ENCODE peak calls at places on chromosomes 1 and 21, in nine cellular contexts. N is fibroblast of pulmonary artery, F is cardiac fibroblast, I is psoas muscle, V is body of pancreas, E is neural crest cell, R is HFF-Myc, S is lower leg skin, A is OCI-LY7. C is an unnamed sample.

GRCh38 chr1:235513495-235514366 is 9.5 kb upstream of the B3GALNT2 start:
- DNase-seq in N (peak; percentile 88), F (peak; percentile 85), I (no peak), V (peak; percentile 66), E (peak; percentile 68), R (peak; percentile 67), S (peak; percentile 39), A (peak; percentile 65), C (no peak)

GRCh38 chr1:119006406-119007279 is 18.5 kb upstream of the TBX15 start:
- DNase-seq in N (no peak), F (no peak), I (no peak), V (no peak), E (no peak), R (no peak), S (no peak), A (no peak), C (no peak)

GRCh38 chr1:14539953-14540563 is 58.4 kb upstream of the KAZN start:
- DNase-seq in N (no peak), F (no peak), I (no peak), V (no peak), E (no peak), R (no peak), S (no peak), A (peak; percentile 68), C (no peak)

GRCh38 chr1:197838836-197839235 is 63.6 kb upstream of the DENND1B start:
- DNase-seq in N (peak; percentile 86), F (peak; percentile 71), I (no peak), V (no peak), E (no peak), R (peak; percentile 50), S (no peak), A (no peak), C (no peak)

GRCh38 chr1:226485192-226485591 is 63.4 kb upstream of the STUM start:
- DNase-seq in N (no peak), F (no peak), I (no peak), V (no peak), E (no peak), R (no peak), S (no peak), A (no peak), C (no peak)

GRCh38 chr1:57986432-57986831 is 560.1 kb downstream of the OMA1 start:
- DNase-seq in N (no peak), F (no peak), I (no peak), V (no peak), E (no peak), R (no peak), S (no peak), A (peak; percentile 1), C (no peak)

GRCh38 chr1:186781731-186782130 is 47.0 kb upstream of the PLA2G4A start:
- DNase-seq in N (peak; percentile 44), F (peak; percentile 49), I (no peak), V (no peak), E (no peak), R (no peak), S (no peak), A (no peak), C (no peak)

GRCh38 chr1:231161711-231162299 is at the start of gene TRIM67:
- DNase-seq in N (no peak), F (peak; percentile 7), I (no peak), V (peak; percentile 28), E (peak; percentile 51), R (no peak), S (no peak), A (no peak), C (no peak)

GRCh38 chr21:44349416-44349846 is 4.0 kb upstream of the TRPM2 start:
- DNase-seq in N (no peak), F (no peak), I (no peak), V (no peak), E (no peak), R (no peak), S (no peak), A (no peak), C (no peak)

GRCh38 chr1:175155473-175155856 is 37.1 kb downstream of the KIAA0040 start:
- DNase-seq in N (no peak), F (no peak), I (no peak), V (no peak), E (no peak), R (no peak), S (no peak), A (peak; percentile 72), C (no peak)

GRCh38 chr1:181659348-181659957 is 176.1 kb downstream of the CACNA1E start:
- DNase-seq in N (no peak), F (no peak), I (no peak), V (no peak), E (no peak), R (no peak), S (no peak), A (no peak), C (no peak)

GRCh38 chr21:46253610-46254124 is 25.1 kb upstream of the LSS start:
- DNase-seq in N (peak; percentile 40), F (peak; percentile 21), I (no peak), V (no peak), E (no peak), R (no peak), S (no peak), A (peak; percentile 53), C (no peak)

GRCh38 chr1:33713058-33713877 is 150.6 kb upstream of the HMGB4 start:
- DNase-seq in N (no peak), F (no peak), I (no peak), V (no peak), E (no peak), R (no peak), S (no peak), A (no peak), C (peak; percentile 72)

GRCh38 chr1:207885129-207886032 is 25.5 kb downstream of the CD34 start:
- DNase-seq in N (peak; percentile 95), F (peak; percentile 94), I (peak; percentile 90), V (peak; percentile 88), E (peak; percentile 74), R (peak; percentile 84), S (peak; percentile 81), A (peak; percentile 76), C (peak; percentile 89)

GRCh38 chr1:37697090-37697489 is 4.8 kb downstream of the CDCA8 start:
- DNase-seq in N (no peak), F (no peak), I (no peak), V (no peak), E (no peak), R (no peak), S (no peak), A (no peak), C (no peak)

DNA sequence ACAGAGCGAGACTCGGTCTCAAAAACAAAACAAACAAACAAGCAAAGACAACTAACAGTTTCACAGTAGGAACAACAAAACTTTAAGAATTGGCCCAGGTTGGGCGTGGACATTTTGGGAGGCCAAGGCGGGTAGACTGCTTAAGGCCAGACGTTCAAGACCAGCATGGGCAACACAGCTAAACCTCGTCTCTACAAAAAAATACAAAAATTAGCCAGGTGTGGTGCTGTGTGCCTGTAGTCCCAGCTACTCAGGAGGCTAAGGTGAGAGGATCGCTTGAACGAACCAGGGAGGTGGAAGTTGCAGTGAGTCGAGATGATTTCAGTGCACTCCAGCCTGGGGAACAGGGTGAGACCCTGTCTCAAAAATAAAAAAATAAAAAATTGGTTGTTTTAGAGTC is 13.5 kb downstream of the GTF2B start:
- DNase-seq in N (no peak), F (no peak), I (no peak), V (no peak), E (no peak), R (no peak), S (no peak), A (no peak), C (no peak)
- TF ChIP-seq CTCF in N (no peak), F (no peak), I (no peak), V (no peak), E (no peak), R (no peak), S (no peak), A (no peak), C (no peak)

DNA sequence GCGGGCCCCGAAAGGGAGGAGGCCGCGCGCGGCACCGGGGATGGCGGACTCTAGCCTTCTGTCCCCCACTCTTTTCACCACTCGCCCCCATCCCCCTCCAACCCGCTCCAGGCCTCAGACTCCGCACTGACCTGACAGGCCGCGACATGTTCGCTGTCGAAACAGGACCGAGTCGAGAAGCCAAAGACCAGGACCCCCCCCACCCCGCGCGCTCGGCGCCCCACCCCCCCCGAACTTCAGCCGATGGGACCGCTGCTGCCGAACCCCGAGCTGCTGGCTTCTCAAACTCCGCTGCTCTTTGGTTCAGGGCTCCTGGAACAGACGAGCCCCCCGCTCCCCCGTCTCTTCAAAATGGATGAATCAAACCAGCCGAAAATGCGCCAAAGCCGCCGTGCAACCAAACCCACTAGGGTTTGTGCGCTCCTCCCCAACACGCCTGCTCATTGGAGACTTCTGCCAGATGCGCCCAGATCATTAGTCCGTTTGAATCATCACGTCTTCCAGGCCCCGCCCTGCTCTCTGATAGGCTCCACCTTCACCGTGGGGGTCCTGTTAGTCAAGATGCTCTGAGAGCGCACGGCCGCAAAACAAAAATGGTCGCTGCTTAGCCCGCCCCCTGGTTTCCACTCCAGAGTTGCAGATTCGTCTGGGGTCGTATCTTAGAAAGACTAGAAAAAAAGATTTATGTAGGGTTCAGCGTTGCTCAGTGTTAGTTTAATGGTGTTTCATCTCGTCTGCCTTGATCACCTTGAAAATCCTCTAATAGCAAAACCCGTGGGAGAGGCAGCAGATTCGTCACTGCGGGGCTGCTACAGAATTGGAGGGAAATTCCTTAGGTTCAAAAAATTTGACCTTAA is at the start of gene NUCKS1:
- DNase-seq in N (peak; percentile 100), F (peak; percentile 100), I (peak; percentile 99), V (peak; percentile 100), E (peak; percentile 94), R (peak; percentile 97), S (peak; percentile 100), A (peak; percentile 100), C (peak; percentile 98)
- TF ChIP-seq CTCF in N (no peak), F (peak; percentile 15), I (peak; percentile 23), V (no peak), E (no peak), R (peak; percentile 15), S (no peak), A (no peak), C (peak; percentile 39)

GRCh38 chr1:223358826-223359225 is 5.2 kb downstream of the SUSD4 start:
- DNase-seq in N (no peak), F (no peak), I (no peak), V (no peak), E (no peak), R (no peak), S (no peak), A (no peak), C (no peak)
- TF ChIP-seq CTCF in N (no peak), F (no peak), I (no peak), V (no peak), E (no peak), R (no peak), S (no peak), A (no peak), C (no peak)

GRCh38 chr1:51627672-51628071 is 10.8 kb downstream of the OSBPL9 start:
- DNase-seq in N (peak; percentile 78), F (peak; percentile 76), I (no peak), V (no peak), E (no peak), R (no peak), S (no peak), A (peak; percentile 50), C (no peak)
- TF ChIP-seq CTCF in N (peak; percentile 70), F (peak; percentile 55), I (no peak), V (peak; percentile 19), E (peak; percentile 48), R (peak; percentile 43), S (no peak), A (peak; percentile 77), C (peak; percentile 69)